ENCODE peak calls at places on chromosomes 4 and X, in ten cellular contexts. One of them, this sample, is unnamed.

GRCh38 chrX:9913041-9913440 is 54.1 kb upstream of the CLDN34 start:
- DNase-seq in fibroblast of pulmonary artery: peak; percentile 36
- DNase-seq in HTR-8/SVneo: no peak
- DNase-seq in endothelial cell: no peak
- DNase-seq in BE2C: no peak
- DNase-seq in AG04450: no peak
- DNase-seq in HEK293T: no peak
- DNase-seq in kidney tubule cell: peak; percentile 4
- DNase-seq in mammary epithelial cell: peak; percentile 75
- DNase-seq in NCI-H1092 treated with DMSO at 0.1 percent for 48 hours: no peak
- DNase-seq in this sample: no peak

GRCh38 chr4:107691378-107691777 is 28.7 kb downstream of the PAPSS1 start:
- DNase-seq in mammary epithelial cell: no peak
- DNase-seq in fibroblast of pulmonary artery: no peak
- DNase-seq in NCI-H1092 treated with DMSO at 0.1 percent for 48 hours: peak; percentile 35
- DNase-seq in HEK293T: no peak
- DNase-seq in kidney tubule cell: no peak
- DNase-seq in AG04450: no peak
- DNase-seq in endothelial cell: no peak
- DNase-seq in HTR-8/SVneo: no peak
- DNase-seq in BE2C: no peak
- DNase-seq in this sample: no peak

GRCh38 chrX:107566603-107567262 is 61.6 kb upstream of the PRPS1 start:
- DNase-seq in NCI-H1092 treated with DMSO at 0.1 percent for 48 hours: no peak
- DNase-seq in HTR-8/SVneo: no peak
- DNase-seq in HEK293T: no peak
- DNase-seq in endothelial cell: no peak
- DNase-seq in mammary epithelial cell: no peak
- DNase-seq in fibroblast of pulmonary artery: no peak
- DNase-seq in AG04450: no peak
- DNase-seq in kidney tubule cell: peak; percentile 57
- DNase-seq in BE2C: no peak
- DNase-seq in this sample: no peak

GRCh38 chr4:84938316-84938715 is 28.2 kb downstream of the WDFY3 start:
- DNase-seq in BE2C: no peak
- DNase-seq in endothelial cell: no peak
- DNase-seq in mammary epithelial cell: peak; percentile 33
- DNase-seq in NCI-H1092 treated with DMSO at 0.1 percent for 48 hours: no peak
- DNase-seq in kidney tubule cell: peak; percentile 56
- DNase-seq in fibroblast of pulmonary artery: peak; percentile 83
- DNase-seq in HTR-8/SVneo: peak; percentile 25
- DNase-seq in AG04450: peak; percentile 20
- DNase-seq in HEK293T: no peak
- DNase-seq in this sample: no peak

GRCh38 chr4:22485751-22486150 is 30.1 kb downstream of the ADGRA3 start:
- DNase-seq in endothelial cell: no peak
- DNase-seq in AG04450: peak; percentile 42
- DNase-seq in HTR-8/SVneo: no peak
- DNase-seq in kidney tubule cell: peak; percentile 47
- DNase-seq in fibroblast of pulmonary artery: peak; percentile 64
- DNase-seq in HEK293T: no peak
- DNase-seq in BE2C: no peak
- DNase-seq in mammary epithelial cell: peak; percentile 46
- DNase-seq in NCI-H1092 treated with DMSO at 0.1 percent for 48 hours: peak; percentile 96
- DNase-seq in this sample: no peak

GRCh38 chr4:108828620-108829019 is 65.8 kb upstream of the ETNPPL start:
- DNase-seq in HTR-8/SVneo: no peak
- DNase-seq in fibroblast of pulmonary artery: no peak
- DNase-seq in BE2C: no peak
- DNase-seq in endothelial cell: no peak
- DNase-seq in mammary epithelial cell: no peak
- DNase-seq in kidney tubule cell: no peak
- DNase-seq in AG04450: no peak
- DNase-seq in NCI-H1092 treated with DMSO at 0.1 percent for 48 hours: peak; percentile 17
- DNase-seq in HEK293T: peak; percentile 20
- DNase-seq in this sample: no peak

GRCh38 chrX:107894038-107894437 is 68.4 kb downstream of the MID2 start:
- DNase-seq in BE2C: no peak
- DNase-seq in fibroblast of pulmonary artery: peak; percentile 62
- DNase-seq in HEK293T: peak; percentile 74
- DNase-seq in AG04450: no peak
- DNase-seq in NCI-H1092 treated with DMSO at 0.1 percent for 48 hours: peak; percentile 42
- DNase-seq in mammary epithelial cell: peak; percentile 57
- DNase-seq in kidney tubule cell: peak; percentile 72
- DNase-seq in HTR-8/SVneo: peak; percentile 8
- DNase-seq in endothelial cell: peak; percentile 18
- DNase-seq in this sample: no peak

GRCh38 chrX:155179343-155179997 is 36.8 kb upstream of the VBP1 start:
- DNase-seq in endothelial cell: no peak
- DNase-seq in fibroblast of pulmonary artery: peak; percentile 14
- DNase-seq in mammary epithelial cell: peak; percentile 4
- DNase-seq in BE2C: no peak
- DNase-seq in HEK293T: no peak
- DNase-seq in AG04450: no peak
- DNase-seq in NCI-H1092 treated with DMSO at 0.1 percent for 48 hours: no peak
- DNase-seq in kidney tubule cell: peak; percentile 30
- DNase-seq in HTR-8/SVneo: no peak
- DNase-seq in this sample: no peak

GRCh38 chr4:119581480-119581879 is 47.1 kb downstream of the PDE5A start:
- DNase-seq in kidney tubule cell: no peak
- DNase-seq in mammary epithelial cell: no peak
- DNase-seq in AG04450: no peak
- DNase-seq in endothelial cell: no peak
- DNase-seq in HEK293T: no peak
- DNase-seq in HTR-8/SVneo: no peak
- DNase-seq in BE2C: no peak
- DNase-seq in fibroblast of pulmonary artery: no peak
- DNase-seq in NCI-H1092 treated with DMSO at 0.1 percent for 48 hours: no peak
- DNase-seq in this sample: no peak

GRCh38 chr4:962231-963208 is 10.8 kb downstream of the DGKQ start:
- DNase-seq in BE2C: peak; percentile 59
- DNase-seq in NCI-H1092 treated with DMSO at 0.1 percent for 48 hours: peak; percentile 46
- DNase-seq in AG04450: no peak
- DNase-seq in mammary epithelial cell: no peak
- DNase-seq in fibroblast of pulmonary artery: no peak
- DNase-seq in endothelial cell: no peak
- DNase-seq in kidney tubule cell: no peak
- DNase-seq in HEK293T: no peak
- DNase-seq in HTR-8/SVneo: no peak
- DNase-seq in this sample: no peak

GRCh38 chrX:11113731-11114130 is 2.6 kb downstream of the HCCS start:
- DNase-seq in mammary epithelial cell: no peak
- DNase-seq in kidney tubule cell: peak; percentile 10
- DNase-seq in HTR-8/SVneo: no peak
- DNase-seq in fibroblast of pulmonary artery: peak; percentile 3
- DNase-seq in endothelial cell: no peak
- DNase-seq in NCI-H1092 treated with DMSO at 0.1 percent for 48 hours: no peak
- DNase-seq in AG04450: no peak
- DNase-seq in BE2C: no peak
- DNase-seq in HEK293T: no peak
- DNase-seq in this sample: no peak

GRCh38 chrX:3712870-3713224 is 602 bp downstream of the PRKX start:
- DNase-seq in kidney tubule cell: no peak
- DNase-seq in HTR-8/SVneo: no peak
- DNase-seq in AG04450: no peak
- DNase-seq in mammary epithelial cell: no peak
- DNase-seq in endothelial cell: no peak
- DNase-seq in BE2C: no peak
- DNase-seq in NCI-H1092 treated with DMSO at 0.1 percent for 48 hours: no peak
- DNase-seq in fibroblast of pulmonary artery: no peak
- DNase-seq in HEK293T: peak; percentile 17
- DNase-seq in this sample: no peak

GRCh38 chr4:104870495-104871228 is 276.0 kb upstream of the TET2 start:
- DNase-seq in kidney tubule cell: no peak
- DNase-seq in fibroblast of pulmonary artery: no peak
- DNase-seq in endothelial cell: no peak
- DNase-seq in AG04450: no peak
- DNase-seq in HTR-8/SVneo: no peak
- DNase-seq in NCI-H1092 treated with DMSO at 0.1 percent for 48 hours: no peak
- DNase-seq in HEK293T: no peak
- DNase-seq in mammary epithelial cell: peak; percentile 58
- DNase-seq in BE2C: no peak
- DNase-seq in this sample: no peak

GRCh38 chr4:38154681-38155588 is 194.7 kb downstream of the PTTG2 start:
- DNase-seq in HEK293T: no peak
- DNase-seq in mammary epithelial cell: peak; percentile 54
- DNase-seq in HTR-8/SVneo: no peak
- DNase-seq in endothelial cell: no peak
- DNase-seq in AG04450: no peak
- DNase-seq in kidney tubule cell: no peak
- DNase-seq in fibroblast of pulmonary artery: no peak
- DNase-seq in NCI-H1092 treated with DMSO at 0.1 percent for 48 hours: no peak
- DNase-seq in BE2C: no peak
- DNase-seq in this sample: no peak

GRCh38 chr4:185040523-185040922 is 22.2 kb downstream of the HELT start:
- DNase-seq in fibroblast of pulmonary artery: no peak
- DNase-seq in mammary epithelial cell: no peak
- DNase-seq in HTR-8/SVneo: no peak
- DNase-seq in AG04450: no peak
- DNase-seq in HEK293T: no peak
- DNase-seq in endothelial cell: no peak
- DNase-seq in kidney tubule cell: peak; percentile 31
- DNase-seq in NCI-H1092 treated with DMSO at 0.1 percent for 48 hours: no peak
- DNase-seq in BE2C: no peak
- DNase-seq in this sample: no peak

GRCh38 chr4:35673137-35673536 is 571.2 kb downstream of the ARAP2 start:
- DNase-seq in kidney tubule cell: no peak
- DNase-seq in HEK293T: no peak
- DNase-seq in fibroblast of pulmonary artery: no peak
- DNase-seq in BE2C: no peak
- DNase-seq in NCI-H1092 treated with DMSO at 0.1 percent for 48 hours: no peak
- DNase-seq in endothelial cell: no peak
- DNase-seq in mammary epithelial cell: no peak
- DNase-seq in HTR-8/SVneo: no peak
- DNase-seq in AG04450: no peak
- DNase-seq in this sample: no peak

GRCh38 chrX:132369650-132370049 is 119.2 kb downstream of the MBNL3 start:
- DNase-seq in HTR-8/SVneo: no peak
- DNase-seq in endothelial cell: no peak
- DNase-seq in mammary epithelial cell: no peak
- DNase-seq in BE2C: no peak
- DNase-seq in NCI-H1092 treated with DMSO at 0.1 percent for 48 hours: no peak
- DNase-seq in kidney tubule cell: no peak
- DNase-seq in HEK293T: no peak
- DNase-seq in fibroblast of pulmonary artery: no peak
- DNase-seq in AG04450: no peak
- DNase-seq in this sample: no peak

GRCh38 chr4:186068581-186069402 is at the start of gene TLR3:
- DNase-seq in AG04450: no peak
- DNase-seq in fibroblast of pulmonary artery: peak; percentile 52
- DNase-seq in endothelial cell: no peak
- DNase-seq in BE2C: no peak
- DNase-seq in HTR-8/SVneo: peak; percentile 47
- DNase-seq in HEK293T: no peak
- DNase-seq in kidney tubule cell: peak; percentile 58
- DNase-seq in mammary epithelial cell: peak; percentile 42
- DNase-seq in NCI-H1092 treated with DMSO at 0.1 percent for 48 hours: no peak
- DNase-seq in this sample: no peak

GRCh38 chr4:55758570-55758969 is 61.0 kb upstream of the EXOC1L start:
- DNase-seq in kidney tubule cell: no peak
- DNase-seq in fibroblast of pulmonary artery: no peak
- DNase-seq in AG04450: no peak
- DNase-seq in mammary epithelial cell: no peak
- DNase-seq in HTR-8/SVneo: no peak
- DNase-seq in endothelial cell: no peak
- DNase-seq in HEK293T: no peak
- DNase-seq in NCI-H1092 treated with DMSO at 0.1 percent for 48 hours: peak; percentile 45
- DNase-seq in BE2C: no peak
- DNase-seq in this sample: no peak

GRCh38 chrX:46034868-46035267 is 510.4 kb downstream of the ZNF674 start:
- DNase-seq in HEK293T: no peak
- DNase-seq in NCI-H1092 treated with DMSO at 0.1 percent for 48 hours: no peak
- DNase-seq in endothelial cell: no peak
- DNase-seq in mammary epithelial cell: no peak
- DNase-seq in kidney tubule cell: no peak
- DNase-seq in AG04450: no peak
- DNase-seq in fibroblast of pulmonary artery: no peak
- DNase-seq in BE2C: no peak
- DNase-seq in HTR-8/SVneo: no peak
- DNase-seq in this sample: no peak

GRCh38 chr4:8580321-8581093 is at the start of gene GPR78:
- DNase-seq in NCI-H1092 treated with DMSO at 0.1 percent for 48 hours: no peak
- DNase-seq in fibroblast of pulmonary artery: peak; percentile 56
- DNase-seq in mammary epithelial cell: peak; percentile 29
- DNase-seq in HEK293T: peak; percentile 89
- DNase-seq in AG04450: no peak
- DNase-seq in HTR-8/SVneo: peak; percentile 65
- DNase-seq in endothelial cell: peak; percentile 95
- DNase-seq in kidney tubule cell: peak; percentile 51
- DNase-seq in BE2C: peak; percentile 85
- DNase-seq in this sample: peak; percentile 41

GRCh38 chr4:146520894-146521542 is 722 bp downstream of the SLC10A7 start:
- DNase-seq in endothelial cell: no peak
- DNase-seq in BE2C: peak; percentile 25
- DNase-seq in mammary epithelial cell: peak; percentile 68
- DNase-seq in HTR-8/SVneo: peak; percentile 34
- DNase-seq in kidney tubule cell: peak; percentile 66
- DNase-seq in HEK293T: peak; percentile 37
- DNase-seq in AG04450: no peak
- DNase-seq in fibroblast of pulmonary artery: peak; percentile 65
- DNase-seq in NCI-H1092 treated with DMSO at 0.1 percent for 48 hours: peak; percentile 19
- DNase-seq in this sample: no peak

GRCh38 chrX:140701480-140701879 is 8.1 kb upstream of the LINC00632 start:
- DNase-seq in kidney tubule cell: peak; percentile 11
- DNase-seq in HTR-8/SVneo: no peak
- DNase-seq in BE2C: peak; percentile 44
- DNase-seq in mammary epithelial cell: no peak
- DNase-seq in HEK293T: peak; percentile 35
- DNase-seq in AG04450: no peak
- DNase-seq in NCI-H1092 treated with DMSO at 0.1 percent for 48 hours: no peak
- DNase-seq in fibroblast of pulmonary artery: peak; percentile 62
- DNase-seq in endothelial cell: no peak
- DNase-seq in this sample: no peak

GRCh38 chrX:121221321-121221977 is 174.0 kb downstream of the GLUD2 start:
- DNase-seq in fibroblast of pulmonary artery: peak; percentile 1
- DNase-seq in HTR-8/SVneo: no peak
- DNase-seq in NCI-H1092 treated with DMSO at 0.1 percent for 48 hours: no peak
- DNase-seq in mammary epithelial cell: no peak
- DNase-seq in BE2C: no peak
- DNase-seq in HEK293T: no peak
- DNase-seq in endothelial cell: no peak
- DNase-seq in AG04450: no peak
- DNase-seq in kidney tubule cell: no peak
- DNase-seq in this sample: no peak

GRCh38 chr4:113645771-113646455 is 115.6 kb downstream of the CAMK2D start:
- DNase-seq in endothelial cell: no peak
- DNase-seq in NCI-H1092 treated with DMSO at 0.1 percent for 48 hours: no peak
- DNase-seq in mammary epithelial cell: peak; percentile 68
- DNase-seq in AG04450: peak; percentile 16
- DNase-seq in fibroblast of pulmonary artery: peak; percentile 66
- DNase-seq in HEK293T: peak; percentile 32
- DNase-seq in kidney tubule cell: peak; percentile 73
- DNase-seq in BE2C: no peak
- DNase-seq in HTR-8/SVneo: peak; percentile 27
- DNase-seq in this sample: no peak

This sample was measured in uterus.